ENCODE peak calls at places on chromosomes 12 and 14, in six cellular contexts. X, O, L, Q, U and C are unnamed samples.

GRCh38 chr12:7112041-7112440 is 3.0 kb upstream of the C1RL start:
- DNase-seq in X (no peak), O (no peak), L (no peak), Q (no peak), U (no peak), C (no peak)

GRCh38 chr14:89232366-89233070 is 184.5 kb downstream of the FOXN3 start:
- DNase-seq in X (no peak), O (no peak), L (no peak), Q (no peak), U (no peak), C (no peak)

GRCh38 chr12:107803092-107803491 is 28.6 kb downstream of the ASCL4 start:
- DNase-seq in X (no peak), O (no peak), L (no peak), Q (no peak), U (no peak), C (no peak)

GRCh38 chr12:32828120-32828519 is 68.5 kb downstream of the PKP2 start:
- DNase-seq in X (no peak), O (no peak), L (no peak), Q (no peak), U (no peak), C (no peak)

GRCh38 chr14:61694039-61694438 is 1.3 kb upstream of the HIF1A start:
- DNase-seq in X (no peak), O (no peak), L (no peak), Q (no peak), U (no peak), C (no peak)

GRCh38 chr14:93970589-93970966 is 5.8 kb downstream of the ASB2 start:
- DNase-seq in X (no peak), O (peak), L (peak), Q (no peak), U (peak), C (no peak)

GRCh38 chr12:1011091-1011490 is 20.1 kb downstream of the ERC1 start:
- DNase-seq in X (no peak), O (no peak), L (no peak), Q (no peak), U (no peak), C (no peak)

GRCh38 chr14:89540009-89540829 is 123.2 kb upstream of the FOXN3 start:
- DNase-seq in X (no peak), O (no peak), L (no peak), Q (no peak), U (no peak), C (no peak)

GRCh38 chr12:52004042-52004648 is 2.6 kb upstream of the TAMALIN start:
- DNase-seq in X (no peak), O (peak), L (no peak), Q (no peak), U (no peak), C (peak)

GRCh38 chr14:37223947-37224474 is 26.3 kb downstream of the MIPOL1 start:
- DNase-seq in X (no peak), O (peak), L (no peak), Q (no peak), U (no peak), C (no peak)

DNA sequence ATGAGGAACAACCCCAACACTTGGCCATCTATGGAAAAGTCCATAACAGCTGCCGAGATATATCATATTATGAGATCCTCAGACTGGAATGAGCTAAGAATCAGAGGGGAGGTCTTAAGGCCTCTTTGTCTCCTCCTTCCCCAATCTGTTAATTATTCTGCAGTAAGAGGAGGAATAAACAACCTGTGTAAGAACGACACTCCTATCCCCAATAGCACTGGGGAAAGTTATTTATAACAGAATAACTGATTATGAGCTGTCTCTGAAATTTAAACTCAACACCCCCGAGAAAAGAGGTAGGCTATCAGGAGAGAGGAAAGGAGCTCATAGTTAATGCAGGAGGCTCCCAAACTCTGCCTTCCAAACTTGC is 68.0 kb downstream of the NIN start:
- DNase-seq in X (no peak), O (no peak), L (no peak), Q (no peak), U (no peak), C (no peak)
- H3K27ac ChIP-seq in X (no peak), O (no peak), L (no peak), Q (no peak), U (no peak), C (peak)

GRCh38 chr14:72523397-72524157 is 370.3 kb downstream of the DPF3 start:
- DNase-seq in X (no peak), O (no peak), L (no peak), Q (no peak), U (no peak), C (no peak)
- H3K27ac ChIP-seq in X (no peak), O (no peak), L (no peak), Q (no peak), U (no peak), C (no peak)

GRCh38 chr12:98440165-98440581 is 75.2 kb upstream of the TMPO start:
- DNase-seq in X (no peak), O (peak), L (no peak), Q (no peak), U (no peak), C (no peak)

GRCh38 chr12:98438826-98439225 is 76.6 kb upstream of the TMPO start:
- DNase-seq in X (no peak), O (no peak), L (no peak), Q (no peak), U (no peak), C (no peak)

DNA sequence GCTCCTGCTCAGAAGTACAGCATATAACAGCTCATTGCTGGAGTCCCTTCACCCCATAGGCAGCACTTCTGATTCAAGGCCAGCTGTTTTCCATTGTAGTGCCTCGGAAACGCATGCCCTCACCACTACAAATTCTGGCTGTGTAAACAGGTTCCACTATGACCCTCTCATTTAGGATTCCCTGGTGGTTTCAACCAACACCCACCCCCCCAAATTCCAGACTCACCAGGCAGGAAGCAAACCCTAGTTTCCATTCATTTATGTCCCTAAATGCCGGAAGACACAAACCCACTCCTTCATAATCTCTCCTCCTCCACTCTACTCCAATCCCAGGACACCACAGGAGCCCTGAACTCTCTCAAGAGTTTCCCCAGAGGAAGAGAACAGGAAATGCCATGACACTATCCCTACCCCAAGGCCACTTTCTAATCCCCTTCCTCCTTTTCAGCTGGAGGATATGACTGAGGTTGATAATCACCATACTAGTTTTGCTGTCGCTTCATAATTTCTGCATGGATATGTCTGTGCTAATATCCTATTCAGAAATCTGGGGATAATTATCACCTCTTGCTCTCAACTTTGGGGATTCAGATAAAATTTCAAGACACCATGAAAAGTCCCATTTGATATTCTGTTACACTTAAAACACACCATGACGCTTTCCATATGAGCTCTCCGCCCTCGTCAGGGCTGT is 75.8 kb upstream of the TMPO start:
- DNase-seq in X (no peak), O (no peak), L (no peak), Q (no peak), U (no peak), C (peak)
- H3K27ac ChIP-seq in X (no peak), O (peak), L (no peak), Q (no peak), U (no peak), C (peak)

DNA sequence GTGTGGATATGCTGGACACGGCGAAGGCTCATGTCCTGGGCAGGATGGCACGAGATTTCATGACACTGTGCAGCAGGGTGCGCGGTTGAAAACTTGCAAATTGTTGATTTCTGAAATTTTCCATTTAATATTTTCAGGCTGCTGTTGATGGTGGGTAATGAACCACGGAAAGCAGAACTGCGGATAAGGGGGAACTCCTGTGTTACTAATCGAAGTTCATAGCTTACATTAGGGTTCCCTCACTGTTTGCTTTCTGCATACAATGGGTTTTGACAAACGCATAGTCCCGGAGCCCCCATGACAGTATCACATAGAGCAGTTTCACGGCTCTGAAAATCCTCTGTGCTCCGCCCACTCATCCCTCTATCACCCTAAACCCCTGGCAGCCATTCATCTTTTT is 139.2 kb upstream of the RFLNA start:
- DNase-seq in X (no peak), O (no peak), L (no peak), Q (no peak), U (no peak), C (no peak)
- H3K27ac ChIP-seq in X (no peak), O (no peak), L (no peak), Q (no peak), U (no peak), C (no peak)

GRCh38 chr12:109760930-109761630 is 47.5 kb downstream of the FAM222A start:
- DNase-seq in X (no peak), O (no peak), L (peak), Q (no peak), U (no peak), C (no peak)
- H3K27ac ChIP-seq in X (no peak), O (no peak), L (no peak), Q (no peak), U (no peak), C (no peak)

DNA sequence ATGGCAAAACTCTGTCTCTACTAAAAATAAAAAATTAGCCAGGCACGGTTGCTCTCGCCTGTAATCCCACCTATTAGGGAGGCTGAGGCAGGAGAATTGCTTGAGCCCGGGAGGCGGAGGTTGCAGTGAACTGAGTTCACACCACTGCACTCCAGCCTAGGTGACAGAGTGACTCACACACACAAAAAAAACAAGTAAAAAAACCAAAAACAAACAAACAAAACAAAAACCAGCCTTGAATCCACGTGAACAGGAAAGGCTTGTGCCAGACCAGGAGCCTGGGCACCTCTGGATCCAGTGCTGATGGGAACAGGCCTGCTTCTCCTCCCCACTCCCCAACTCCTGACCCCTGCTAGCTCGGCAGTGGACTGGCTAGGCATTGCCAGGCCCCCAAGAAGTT is 3.5 kb downstream of the FOXN4 start:
- DNase-seq in X (no peak), O (no peak), L (no peak), Q (no peak), U (no peak), C (no peak)
- H3K27ac ChIP-seq in X (no peak), O (no peak), L (no peak), Q (no peak), U (no peak), C (no peak)

GRCh38 chr14:100440758-100441203 is 117.6 kb downstream of the SLC25A47 start:
- DNase-seq in X (no peak), O (no peak), L (no peak), Q (no peak), U (no peak), C (no peak)
- H3K27ac ChIP-seq in X (peak), O (peak), L (no peak), Q (no peak), U (no peak), C (no peak)